ENCODE peak calls at places on chromosomes 3 and 15, in four cellular contexts. D, A, S and L are unnamed samples.

GRCh38 chr15:77646104-77646694 is 13.5 kb upstream of the LINGO1 start:
- DNase-seq in S (no peak), D (no peak), A (no peak), L (no peak)

GRCh38 chr15:34993877-34994276 is 5.8 kb upstream of the ZNF770 start:
- DNase-seq in S (no peak), D (no peak), A (no peak), L (no peak)

GRCh38 chr3:160879859-160880258 is 123.8 kb downstream of the PPM1L start:
- DNase-seq in A (no peak), D (no peak), S (no peak), L (no peak)

GRCh38 chr3:42720126-42720525 is 17.5 kb upstream of the HHATL start:
- DNase-seq in S (no peak), A (no peak), D (peak), L (no peak)

GRCh38 chr3:184766555-184767261 is 45.3 kb upstream of the VPS8 start:
- DNase-seq in S (no peak), D (no peak), A (no peak), L (no peak)

GRCh38 chr3:31978553-31978952 is 2.5 kb downstream of the OSBPL10 start:
- DNase-seq in A (no peak), S (no peak), D (peak), L (no peak)

GRCh38 chr15:59972241-59972640 is 31.9 kb upstream of the FOXB1 start:
- DNase-seq in A (no peak), D (no peak), S (no peak), L (no peak)

GRCh38 chr3:46705751-46706572 is 4.8 kb downstream of the TMIE start:
- DNase-seq in A (no peak), S (no peak), D (peak), L (no peak)

GRCh38 chr3:79012946-79013362 is 754.8 kb downstream of the ROBO1 start:
- DNase-seq in A (no peak), D (no peak), S (no peak), L (no peak)

GRCh38 chr3:90010341-90010740 is 902.9 kb downstream of the EPHA3 start:
- DNase-seq in D (peak), S (no peak), A (no peak), L (no peak)

GRCh38 chr3:72258366-72258765 is 473.4 kb upstream of the PROK2 start:
- DNase-seq in A (no peak), S (no peak), D (no peak), L (no peak)

GRCh38 chr3:129549006-129549800 is 6.2 kb downstream of the H1-8 start:
- DNase-seq in D (peak), S (no peak), A (no peak), L (no peak)

GRCh38 chr3:70726096-70726745 is 413.8 kb upstream of the MDFIC2 start:
- DNase-seq in S (no peak), D (no peak), A (no peak), L (no peak)

GRCh38 chr3:185606191-185606590 is 20.1 kb downstream of the SENP2 start:
- DNase-seq in A (no peak), S (no peak), D (no peak), L (no peak)